ENCODE peak calls at places on chromosomes 12 and 14, in five cellular contexts. N, M, V, A and K are unnamed samples.

GRCh38 chr14:85234626-85235025 is 295.3 kb upstream of the FLRT2 start:
- DNase-seq in N (no peak), M (peak), V (no peak), A (no peak), K (no peak)

GRCh38 chr14:97113339-97113738 is 316.2 kb downstream of the VRK1 start:
- DNase-seq in N (no peak), M (no peak), V (no peak), A (peak), K (no peak)

GRCh38 chr14:89425931-89426330 is 8.9 kb upstream of the FOXN3 start:
- DNase-seq in N (no peak), M (peak), V (no peak), A (peak), K (no peak)

GRCh38 chr14:65414961-65415589 is 2.5 kb downstream of the FUT8 start:
- DNase-seq in N (peak), M (no peak), V (no peak), A (peak), K (peak)

GRCh38 chr12:28086521-28086920 is 103.7 kb upstream of the CCDC91 start:
- DNase-seq in N (no peak), M (no peak), V (no peak), A (peak), K (no peak)

GRCh38 chr12:80161612-80162011 is 62.3 kb downstream of the OTOGL start:
- DNase-seq in N (no peak), M (no peak), V (no peak), A (no peak), K (no peak)

GRCh38 chr14:86574026-86574777 is 1044.3 kb downstream of the FLRT2 start:
- DNase-seq in N (no peak), M (peak), V (no peak), A (peak), K (no peak)

GRCh38 chr12:105355752-105356151 is 25.3 kb downstream of the C12orf75 start:
- DNase-seq in N (no peak), M (no peak), V (no peak), A (peak), K (no peak)

GRCh38 chr14:37330910-37331309 is 133.2 kb downstream of the MIPOL1 start:
- DNase-seq in N (no peak), M (no peak), V (no peak), A (no peak), K (no peak)

GRCh38 chr12:112182499-112182898 is 57.1 kb downstream of the TRAFD1 start:
- DNase-seq in N (no peak), M (no peak), V (no peak), A (peak), K (no peak)

GRCh38 chr14:52455291-52456088 is 96.8 kb downstream of the TXNDC16 start:
- DNase-seq in N (no peak), M (no peak), V (no peak), A (peak), K (no peak)

GRCh38 chr12:76113800-76114757 is 29.6 kb upstream of the NAP1L1 start:
- DNase-seq in N (no peak), M (peak), V (no peak), A (no peak), K (no peak)

GRCh38 chr12:43816168-43816567 is 10.1 kb upstream of the TWF1 start:
- DNase-seq in N (no peak), M (no peak), V (no peak), A (peak), K (no peak)

GRCh38 chr12:78210894-78211302 is 380.2 kb downstream of the NAV3 start:
- DNase-seq in N (no peak), M (no peak), V (no peak), A (peak), K (no peak)

GRCh38 chr12:9792185-9792900 is 31.6 kb upstream of the CD69 start:
- DNase-seq in N (no peak), M (no peak), V (no peak), A (no peak), K (no peak)

GRCh38 chr12:4281173-4281654 is 7.7 kb downstream of the CCND2 start:
- DNase-seq in N (no peak), M (no peak), V (peak), A (no peak), K (no peak)

GRCh38 chr12:132222096-132222807 is 78.0 kb downstream of the NOC4L start:
- DNase-seq in N (no peak), M (peak), V (no peak), A (no peak), K (peak)

GRCh38 chr14:66137076-66137475 is 349.1 kb upstream of the CCDC196 start:
- DNase-seq in N (no peak), M (no peak), V (no peak), A (no peak), K (no peak)

GRCh38 chr12:64660237-64661018 is 50.1 kb downstream of the RASSF3 start:
- DNase-seq in N (no peak), M (no peak), V (no peak), A (no peak), K (no peak)

GRCh38 chr12:64085996-64086395 is 136.1 kb downstream of the KICS2 start:
- DNase-seq in N (no peak), M (no peak), V (no peak), A (no peak), K (no peak)

GRCh38 chr14:102829106-102829505 is 51.9 kb downstream of the TRAF3 start:
- DNase-seq in N (no peak), M (no peak), V (no peak), A (peak), K (no peak)

GRCh38 chr14:67883717-67884116 is 64.1 kb downstream of the RAD51B start:
- DNase-seq in N (no peak), M (no peak), V (no peak), A (peak), K (no peak)

GRCh38 chr14:99768381-99768780 is 24.8 kb upstream of the EML1 start:
- DNase-seq in N (no peak), M (peak), V (no peak), A (peak), K (peak)

GRCh38 chr14:22010532-22011242 is 337.1 kb upstream of the OR4E1 start:
- DNase-seq in N (no peak), M (no peak), V (no peak), A (no peak), K (no peak)

GRCh38 chr12:31234955-31235867 is 90.7 kb downstream of the SINHCAF start:
- DNase-seq in N (peak), M (peak), V (peak), A (peak), K (peak)

GRCh38 chr12:26789731-26790644 is 43.0 kb downstream of the ITPR2 start:
- DNase-seq in N (no peak), M (no peak), V (peak), A (peak), K (no peak)

GRCh38 chr12:10366875-10367274 is 23.0 kb downstream of the KLRK1 start:
- DNase-seq in N (no peak), M (peak), V (no peak), A (no peak), K (no peak)

GRCh38 chr14:81561084-81561775 is 27.6 kb upstream of the SEL1L start:
- DNase-seq in N (no peak), M (peak), V (no peak), A (no peak), K (no peak)

GRCh38 chr14:99026471-99026870 is 245.5 kb downstream of the BCL11B start:
- DNase-seq in N (no peak), M (peak), V (no peak), A (no peak), K (no peak)

GRCh38 chr12:124416516-124417395 is 121.9 kb downstream of the RFLNA start:
- DNase-seq in N (no peak), M (no peak), V (no peak), A (no peak), K (no peak)

GRCh38 chr14:100022772-100023451 is 42.3 kb upstream of the EVL start:
- DNase-seq in N (no peak), M (no peak), V (no peak), A (peak), K (no peak)

GRCh38 chr12:130552483-130552996 is 163.6 kb downstream of the RIMBP2 start:
- DNase-seq in N (no peak), M (peak), V (no peak), A (no peak), K (peak)

GRCh38 chr14:63632932-63633514 is 8.6 kb downstream of the WDR89 start:
- DNase-seq in N (peak), M (no peak), V (no peak), A (peak), K (no peak)

GRCh38 chr14:65834812-65835211 is 422.3 kb downstream of the FUT8 start:
- DNase-seq in N (no peak), M (no peak), V (no peak), A (no peak), K (peak)

DNA sequence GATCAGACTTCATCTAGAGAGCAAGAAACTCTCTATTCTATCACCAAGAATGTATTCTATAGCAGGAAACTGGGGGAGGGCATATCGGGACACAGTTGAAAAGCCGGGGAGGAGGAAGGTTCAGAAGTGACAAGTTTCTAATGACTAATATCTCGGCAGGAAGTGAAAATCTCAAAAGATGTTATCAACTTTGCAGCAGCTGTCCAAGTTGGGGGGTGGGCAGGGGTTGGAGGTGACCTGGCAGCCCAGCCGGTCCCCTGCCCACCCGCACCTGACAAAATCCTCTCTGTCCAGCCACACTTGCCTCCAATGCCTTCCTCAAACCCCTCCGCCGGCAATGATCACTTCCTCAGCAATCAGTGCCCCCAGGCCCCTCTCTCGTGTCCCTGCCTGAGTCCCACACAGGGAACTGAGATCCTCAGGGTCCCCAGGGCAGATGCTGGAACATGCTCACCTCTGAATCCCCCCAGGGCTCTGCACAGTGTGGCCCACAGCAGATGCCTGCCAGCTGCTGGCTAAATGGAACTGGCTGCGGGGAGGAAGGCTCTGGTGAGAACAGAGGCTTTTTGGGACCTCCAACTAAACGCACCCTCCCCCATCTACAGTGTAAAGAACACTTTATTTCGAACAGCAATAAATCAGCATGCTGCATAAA is 43.9 kb downstream of the CCDC88C start:
- DNase-seq in N (peak), M (no peak), V (no peak), A (no peak), K (no peak)
- H3K4me3 ChIP-seq in N (no peak), M (no peak), V (no peak), A (no peak), K (no peak)

GRCh38 chr14:77141592-77142288 is at the start of gene ZDHHC22:
- DNase-seq in N (peak), M (peak), V (no peak), A (no peak), K (no peak)

GRCh38 chr14:77139540-77140342 is 1.9 kb downstream of the ZDHHC22 start:
- DNase-seq in N (peak), M (peak), V (peak), A (no peak), K (peak)

GRCh38 chr14:77142289-77142814 is 761 bp upstream of the ZDHHC22 start:
- DNase-seq in N (no peak), M (peak), V (no peak), A (no peak), K (peak)

GRCh38 chr14:77140343-77140936 is 1.2 kb downstream of the ZDHHC22 start:
- DNase-seq in N (no peak), M (no peak), V (no peak), A (no peak), K (peak)

DNA sequence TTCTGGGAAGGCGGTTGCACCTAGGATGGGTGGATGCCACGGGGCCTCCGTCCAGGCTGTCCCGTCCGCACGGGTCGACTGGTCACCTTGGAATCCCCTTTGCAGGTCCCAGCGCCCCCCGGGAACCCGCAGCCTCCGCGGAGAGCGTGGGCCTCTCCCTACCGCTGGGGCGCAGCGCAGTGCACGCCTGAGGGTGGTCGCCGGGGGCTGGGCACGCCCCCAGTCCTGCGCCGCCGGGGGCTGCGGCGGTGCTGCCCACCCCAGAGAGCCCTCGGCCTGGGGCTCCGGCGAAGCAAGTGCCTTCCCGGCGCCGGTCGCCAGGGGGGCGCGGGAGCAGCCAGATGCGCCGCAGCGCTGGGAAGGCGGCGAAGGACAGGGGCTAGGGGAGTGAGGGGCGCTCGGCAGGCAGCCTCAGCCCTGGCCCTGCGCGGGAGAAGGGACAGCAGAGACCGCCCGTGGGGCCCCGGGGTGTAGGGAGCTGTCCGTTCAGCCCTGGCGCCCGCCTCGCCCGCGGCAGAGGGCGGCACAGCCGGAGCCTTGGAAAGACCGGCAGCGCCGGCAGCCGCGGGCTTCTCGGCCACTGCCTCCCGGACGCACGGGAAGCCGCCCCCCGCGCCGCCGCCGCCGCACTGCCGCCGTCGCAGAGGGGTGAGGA is 527 bp downstream of the ZDHHC22 start:
- DNase-seq in N (peak), M (peak), V (no peak), A (peak), K (peak)
- H3K27ac ChIP-seq in N (no peak), M (no peak), V (no peak), A (no peak), K (no peak)

GRCh38 chr14:94486883-94487282 is 10.9 kb upstream of the SERPINA9 start:
- DNase-seq in N (no peak), M (no peak), V (no peak), A (no peak), K (peak)
- H3K9ac ChIP-seq in N (no peak), M (peak), V (no peak), A (no peak), K (no peak)

GRCh38 chr12:110996415-110996814 is 76.0 kb upstream of the MYL2 start:
- DNase-seq in N (no peak), M (no peak), V (no peak), A (no peak), K (no peak)
- H3K4me3 ChIP-seq in N (no peak), M (no peak), V (no peak), A (no peak), K (no peak)

DNA sequence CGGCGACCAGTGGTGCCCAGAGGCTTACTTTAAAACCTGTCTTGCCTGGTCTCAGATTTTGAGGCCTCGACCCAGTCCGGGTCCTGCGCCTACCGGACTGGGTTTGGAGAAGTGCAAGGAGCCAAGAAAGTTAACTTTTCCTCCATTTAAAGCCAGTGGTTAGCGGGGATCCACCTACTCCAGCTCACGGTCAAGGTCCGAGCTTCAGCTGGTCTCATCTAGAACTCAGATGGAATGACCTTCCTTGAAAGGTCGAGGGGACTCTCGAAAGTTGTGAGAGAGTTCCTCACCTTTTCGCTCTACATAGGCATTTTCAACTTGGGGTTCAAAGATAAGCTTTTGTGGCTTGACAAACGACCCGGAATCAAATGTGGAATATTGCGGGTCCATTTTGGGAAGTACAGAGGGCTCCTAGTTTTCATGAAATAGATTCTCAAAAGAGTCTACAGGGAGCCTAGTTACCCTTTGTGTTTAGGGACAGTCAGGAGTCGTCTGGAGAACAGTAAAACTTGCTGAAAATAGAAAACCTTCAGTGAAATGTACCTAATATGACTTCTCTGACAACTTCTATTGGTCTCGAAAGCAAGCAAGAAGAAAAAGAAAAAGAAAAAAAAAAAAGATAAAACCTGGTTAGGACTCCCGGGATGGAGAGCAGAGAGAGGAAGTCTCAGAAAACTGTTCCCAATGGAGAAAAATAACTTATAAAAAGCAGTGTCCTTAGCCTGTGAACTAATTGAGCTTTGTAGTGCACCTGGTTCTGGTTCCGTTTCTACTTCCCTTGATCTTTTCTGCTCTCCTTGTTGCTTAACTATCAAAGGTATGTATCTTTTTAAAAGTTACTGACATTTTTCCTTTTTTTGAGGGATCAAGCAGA is 1.4 kb downstream of the KCNMB4 start:
- DNase-seq in N (peak), M (peak), V (peak), A (peak), K (peak)
- H3K27ac ChIP-seq in N (no peak), M (no peak), V (no peak), A (no peak), K (no peak)

GRCh38 chr12:94147991-94148840 is at the start of gene PLXNC1:
- DNase-seq in N (peak), M (peak), V (peak), A (peak), K (peak)

GRCh38 chr12:94151577-94151976 is 3.2 kb downstream of the PLXNC1 start:
- DNase-seq in N (no peak), M (no peak), V (peak), A (no peak), K (no peak)

GRCh38 chr12:94148841-94149780 is 734 bp downstream of the PLXNC1 start:
- DNase-seq in N (peak), M (peak), V (peak), A (peak), K (peak)

GRCh38 chr12:94150483-94151225 is 2.3 kb downstream of the PLXNC1 start:
- DNase-seq in N (peak), M (no peak), V (peak), A (no peak), K (peak)

DNA sequence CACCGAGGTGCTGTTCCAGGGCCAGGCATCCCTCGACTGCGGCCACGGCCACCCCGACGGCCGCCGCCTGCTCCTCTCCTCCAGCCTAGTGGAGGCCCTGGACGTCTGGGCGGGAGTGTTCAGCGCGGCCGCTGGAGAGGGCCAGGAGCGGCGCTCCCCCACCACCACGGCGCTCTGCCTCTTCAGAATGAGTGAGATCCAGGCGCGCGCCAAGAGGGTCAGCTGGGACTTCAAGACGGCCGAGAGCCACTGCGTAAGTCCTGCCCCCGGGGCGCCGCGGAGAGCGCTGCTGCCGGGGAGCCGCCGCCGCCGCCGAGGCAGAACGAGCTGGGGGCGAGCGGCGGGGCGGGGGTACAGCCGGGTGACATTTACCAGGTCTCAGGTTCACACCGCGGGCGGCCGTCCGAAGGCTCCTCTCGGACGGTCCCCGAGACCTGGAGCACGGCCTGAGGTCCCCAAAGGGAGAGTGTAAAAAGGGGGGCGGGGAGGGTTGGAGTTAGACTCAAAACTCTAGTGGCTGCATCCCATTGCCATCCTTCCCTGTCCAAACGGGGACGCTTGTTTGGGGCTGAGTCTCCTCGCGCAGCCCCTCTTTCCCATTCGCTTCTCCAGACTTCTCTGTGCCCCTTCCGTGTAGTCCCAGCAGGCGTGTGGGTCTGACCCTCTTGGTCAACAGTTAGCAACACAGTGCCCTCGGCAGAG is 1.6 kb downstream of the PLXNC1 start:
- DNase-seq in N (peak), M (peak), V (peak), A (peak), K (peak)
- H3K9ac ChIP-seq in N (no peak), M (peak), V (peak), A (no peak), K (no peak)